ENCODE peak calls at places on chromosome 16, in seven cellular contexts. One of them, this sample, is unnamed. For H3K4me1, the result is how much of the 10 kb centered on the place peaks cover.

GRCh38 chr16:22297871-22298733 is 893 bp downstream of the POLR3E start:
- DNase-seq in vagina: no peak
- DNase-seq in left ventricle myocardium inferior: peak
- DNase-seq in body of pancreas: peak
- DNase-seq in transverse colon: peak
- DNase-seq in cardiac muscle cell: peak
- DNase-seq in K562: peak
- DNase-seq in this sample: peak

GRCh38 chr16:57128787-57129389 is 36.5 kb downstream of the CPNE2 start:
- DNase-seq in vagina: no peak
- DNase-seq in left ventricle myocardium inferior: no peak
- DNase-seq in body of pancreas: no peak
- DNase-seq in transverse colon: no peak
- DNase-seq in cardiac muscle cell: no peak
- DNase-seq in K562: no peak
- DNase-seq in this sample: no peak

GRCh38 chr16:88421301-88421700 is 31.8 kb upstream of the ZFPM1 start:
- DNase-seq in vagina: no peak
- DNase-seq in left ventricle myocardium inferior: no peak
- DNase-seq in body of pancreas: no peak
- DNase-seq in transverse colon: no peak
- DNase-seq in cardiac muscle cell: no peak
- DNase-seq in K562: no peak
- DNase-seq in this sample: no peak

GRCh38 chr16:48720266-48720665 is 110.3 kb upstream of the N4BP1 start:
- DNase-seq in vagina: no peak
- DNase-seq in left ventricle myocardium inferior: no peak
- DNase-seq in body of pancreas: no peak
- DNase-seq in transverse colon: no peak
- DNase-seq in cardiac muscle cell: peak
- DNase-seq in K562: no peak
- DNase-seq in this sample: no peak

GRCh38 chr16:25210758-25211157 is 6.0 kb upstream of the AQP8 start:
- DNase-seq in vagina: no peak
- DNase-seq in left ventricle myocardium inferior: no peak
- DNase-seq in body of pancreas: no peak
- DNase-seq in transverse colon: no peak
- DNase-seq in cardiac muscle cell: no peak
- DNase-seq in K562: peak
- DNase-seq in this sample: no peak

GRCh38 chr16:71933913-71934696 is 38.8 kb downstream of the IST1 start:
- DNase-seq in vagina: no peak
- DNase-seq in left ventricle myocardium inferior: no peak
- DNase-seq in body of pancreas: no peak
- DNase-seq in transverse colon: no peak
- DNase-seq in cardiac muscle cell: no peak
- DNase-seq in K562: peak
- DNase-seq in this sample: no peak

GRCh38 chr16:23400387-23400930 is 52.5 kb downstream of the COG7 start:
- DNase-seq in vagina: no peak
- DNase-seq in left ventricle myocardium inferior: no peak
- DNase-seq in body of pancreas: no peak
- DNase-seq in transverse colon: no peak
- DNase-seq in cardiac muscle cell: no peak
- DNase-seq in K562: no peak
- DNase-seq in this sample: no peak

GRCh38 chr16:89383095-89384003 is 107.0 kb downstream of the ANKRD11 start:
- DNase-seq in vagina: no peak
- DNase-seq in left ventricle myocardium inferior: peak
- DNase-seq in body of pancreas: peak
- DNase-seq in transverse colon: peak
- DNase-seq in cardiac muscle cell: peak
- DNase-seq in K562: peak
- DNase-seq in this sample: peak

GRCh38 chr16:65124596-65124995 is 2.7 kb upstream of the CDH11 start:
- DNase-seq in vagina: no peak
- DNase-seq in left ventricle myocardium inferior: no peak
- DNase-seq in body of pancreas: no peak
- DNase-seq in transverse colon: no peak
- DNase-seq in cardiac muscle cell: no peak
- DNase-seq in K562: no peak
- DNase-seq in this sample: no peak

GRCh38 chr16:57484515-57485005 is 1.7 kb downstream of the DOK4 start:
- DNase-seq in vagina: no peak
- DNase-seq in left ventricle myocardium inferior: no peak
- DNase-seq in body of pancreas: no peak
- DNase-seq in transverse colon: no peak
- DNase-seq in cardiac muscle cell: no peak
- DNase-seq in K562: no peak
- DNase-seq in this sample: no peak

GRCh38 chr16:87496101-87496801 is 3.4 kb upstream of the ZCCHC14 start:
- DNase-seq in vagina: no peak
- DNase-seq in left ventricle myocardium inferior: no peak
- DNase-seq in body of pancreas: no peak
- DNase-seq in transverse colon: no peak
- DNase-seq in cardiac muscle cell: no peak
- DNase-seq in K562: no peak
- DNase-seq in this sample: no peak

GRCh38 chr16:51440096-51440495 is 289.0 kb upstream of the SALL1 start:
- DNase-seq in vagina: no peak
- DNase-seq in left ventricle myocardium inferior: no peak
- DNase-seq in body of pancreas: no peak
- DNase-seq in transverse colon: no peak
- DNase-seq in cardiac muscle cell: no peak
- DNase-seq in K562: no peak
- DNase-seq in this sample: no peak

GRCh38 chr16:53045554-53046250 is 7.0 kb downstream of the CHD9NB start:
- DNase-seq in vagina: no peak
- DNase-seq in left ventricle myocardium inferior: no peak
- DNase-seq in body of pancreas: peak
- DNase-seq in transverse colon: peak
- DNase-seq in cardiac muscle cell: no peak
- DNase-seq in K562: no peak
- DNase-seq in this sample: peak

GRCh38 chr16:20773679-20774078 is 9.9 kb downstream of the ACSM3 start:
- DNase-seq in vagina: no peak
- DNase-seq in left ventricle myocardium inferior: no peak
- DNase-seq in body of pancreas: no peak
- DNase-seq in transverse colon: no peak
- DNase-seq in cardiac muscle cell: no peak
- DNase-seq in K562: no peak
- DNase-seq in this sample: no peak

GRCh38 chr16:85606920-85607319 is 6.2 kb upstream of the GSE1 start:
- DNase-seq in vagina: no peak
- DNase-seq in left ventricle myocardium inferior: no peak
- DNase-seq in body of pancreas: no peak
- DNase-seq in transverse colon: no peak
- DNase-seq in cardiac muscle cell: no peak
- DNase-seq in K562: no peak
- DNase-seq in this sample: no peak

GRCh38 chr16:85607331-85607765 is 5.8 kb upstream of the GSE1 start:
- DNase-seq in vagina: no peak
- DNase-seq in left ventricle myocardium inferior: no peak
- DNase-seq in body of pancreas: no peak
- DNase-seq in transverse colon: peak
- DNase-seq in cardiac muscle cell: peak
- DNase-seq in K562: peak
- DNase-seq in this sample: peak

GRCh38 chr16:85604145-85604705 is 8.9 kb upstream of the GSE1 start:
- DNase-seq in vagina: no peak
- DNase-seq in left ventricle myocardium inferior: no peak
- DNase-seq in body of pancreas: no peak
- DNase-seq in transverse colon: no peak
- DNase-seq in cardiac muscle cell: no peak
- DNase-seq in K562: no peak
- DNase-seq in this sample: no peak

GRCh38 chr16:85605912-85606841 is 6.9 kb upstream of the GSE1 start:
- DNase-seq in vagina: no peak
- DNase-seq in left ventricle myocardium inferior: no peak
- DNase-seq in body of pancreas: peak
- DNase-seq in transverse colon: no peak
- DNase-seq in cardiac muscle cell: no peak
- DNase-seq in K562: no peak
- DNase-seq in this sample: no peak

DNA sequence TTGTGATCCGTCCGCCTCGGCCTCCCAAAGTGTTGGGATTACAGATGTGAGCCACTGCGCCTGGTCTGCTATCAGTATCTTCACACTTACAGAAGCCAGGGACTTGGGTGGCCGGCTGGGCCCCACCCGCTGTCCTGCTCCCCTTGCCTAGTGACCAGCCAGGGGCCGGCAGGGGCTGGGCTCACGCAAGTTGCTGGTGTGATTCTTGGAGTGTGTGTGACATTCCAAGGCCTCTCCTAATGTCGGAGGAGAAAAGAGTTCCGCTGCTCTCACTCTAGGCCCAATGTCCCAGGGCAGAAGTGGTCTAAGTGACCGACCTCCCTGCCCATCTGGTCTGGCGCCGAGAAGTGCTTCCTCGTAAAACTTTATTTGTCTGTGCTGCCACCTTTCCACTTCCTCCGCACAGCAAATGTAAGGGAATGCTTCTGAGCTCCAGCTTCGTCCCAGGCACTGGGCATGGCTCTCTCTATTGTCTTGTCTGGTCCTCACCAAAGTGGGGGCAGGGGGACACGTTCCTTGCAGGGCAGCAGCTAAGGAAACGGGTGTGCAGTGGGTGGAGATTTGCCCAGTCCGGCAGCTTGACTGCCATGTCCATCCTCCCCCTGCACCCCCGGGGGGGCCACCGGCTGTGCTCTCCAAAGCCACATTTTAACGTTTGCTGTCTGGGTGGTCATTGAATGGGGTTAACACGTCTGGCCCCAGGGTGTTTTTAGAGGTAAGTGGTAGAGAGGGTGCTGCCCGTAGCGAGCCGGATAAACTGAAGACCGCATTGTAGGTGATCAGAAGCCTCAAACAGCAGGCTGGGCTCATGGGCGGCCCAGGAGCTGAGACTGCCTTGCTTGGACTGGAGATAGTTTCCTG is 7.8 kb upstream of the GSE1 start:
- DNase-seq in vagina: no peak
- DNase-seq in left ventricle myocardium inferior: no peak
- DNase-seq in body of pancreas: no peak
- DNase-seq in transverse colon: no peak
- DNase-seq in cardiac muscle cell: no peak
- DNase-seq in K562: no peak
- DNase-seq in this sample: no peak
- H3K4me1 ChIP-seq in vagina: half or more
- H3K4me1 ChIP-seq in left ventricle myocardium inferior: under half
- H3K4me1 ChIP-seq in body of pancreas: half or more
- H3K4me1 ChIP-seq in transverse colon: half or more
- H3K4me1 ChIP-seq in cardiac muscle cell: half or more
- H3K4me1 ChIP-seq in K562: half or more
- H3K4me1 ChIP-seq in this sample: under half

GRCh38 chr16:28188085-28188916 is 23.5 kb downstream of the XPO6 start:
- DNase-seq in vagina: no peak
- DNase-seq in left ventricle myocardium inferior: no peak
- DNase-seq in body of pancreas: no peak
- DNase-seq in transverse colon: no peak
- DNase-seq in cardiac muscle cell: no peak
- DNase-seq in K562: no peak
- DNase-seq in this sample: no peak
- H3K27ac ChIP-seq in vagina: no peak
- H3K27ac ChIP-seq in left ventricle myocardium inferior: no peak
- H3K27ac ChIP-seq in body of pancreas: no peak
- H3K27ac ChIP-seq in transverse colon: peak
- H3K27ac ChIP-seq in cardiac muscle cell: no peak
- H3K27ac ChIP-seq in K562: no peak
- H3K27ac ChIP-seq in this sample: no peak

GRCh38 chr16:11100239-11100750 is 155.7 kb downstream of the SOCS1 start:
- DNase-seq in vagina: no peak
- DNase-seq in left ventricle myocardium inferior: peak
- DNase-seq in body of pancreas: peak
- DNase-seq in transverse colon: peak
- DNase-seq in cardiac muscle cell: peak
- DNase-seq in K562: peak
- DNase-seq in this sample: peak

GRCh38 chr16:11101695-11102522 is 154.1 kb downstream of the SOCS1 start:
- DNase-seq in vagina: no peak
- DNase-seq in left ventricle myocardium inferior: no peak
- DNase-seq in body of pancreas: peak
- DNase-seq in transverse colon: no peak
- DNase-seq in cardiac muscle cell: no peak
- DNase-seq in K562: peak
- DNase-seq in this sample: peak

GRCh38 chr16:11099672-11100195 is 155.4 kb downstream of the CLEC16A start:
- DNase-seq in vagina: no peak
- DNase-seq in left ventricle myocardium inferior: no peak
- DNase-seq in body of pancreas: no peak
- DNase-seq in transverse colon: no peak
- DNase-seq in cardiac muscle cell: no peak
- DNase-seq in K562: no peak
- DNase-seq in this sample: no peak

GRCh38 chr16:11102523-11102898 is 153.5 kb downstream of the SOCS1 start:
- DNase-seq in vagina: no peak
- DNase-seq in left ventricle myocardium inferior: no peak
- DNase-seq in body of pancreas: no peak
- DNase-seq in transverse colon: no peak
- DNase-seq in cardiac muscle cell: no peak
- DNase-seq in K562: no peak
- DNase-seq in this sample: no peak

GRCh38 chr16:11101283-11101682 is 154.7 kb downstream of the SOCS1 start:
- DNase-seq in vagina: no peak
- DNase-seq in left ventricle myocardium inferior: no peak
- DNase-seq in body of pancreas: no peak
- DNase-seq in transverse colon: no peak
- DNase-seq in cardiac muscle cell: no peak
- DNase-seq in K562: no peak
- DNase-seq in this sample: peak
- H3K4me1 ChIP-seq in vagina: half or more
- H3K4me1 ChIP-seq in left ventricle myocardium inferior: half or more
- H3K4me1 ChIP-seq in body of pancreas: under half
- H3K4me1 ChIP-seq in transverse colon: under half
- H3K4me1 ChIP-seq in cardiac muscle cell: under half
- H3K4me1 ChIP-seq in K562: half or more
- H3K4me1 ChIP-seq in this sample: under half

GRCh38 chr16:2737895-2738418 is 14.5 kb upstream of the SRRM2 start:
- DNase-seq in vagina: no peak
- DNase-seq in left ventricle myocardium inferior: no peak
- DNase-seq in body of pancreas: no peak
- DNase-seq in transverse colon: no peak
- DNase-seq in cardiac muscle cell: no peak
- DNase-seq in K562: no peak
- DNase-seq in this sample: no peak

GRCh38 chr16:2738615-2739014 is 13.8 kb upstream of the SRRM2 start:
- DNase-seq in vagina: no peak
- DNase-seq in left ventricle myocardium inferior: no peak
- DNase-seq in body of pancreas: no peak
- DNase-seq in transverse colon: no peak
- DNase-seq in cardiac muscle cell: no peak
- DNase-seq in K562: peak
- DNase-seq in this sample: no peak

GRCh38 chr16:2740476-2740875 is 12.0 kb upstream of the SRRM2 start:
- DNase-seq in vagina: no peak
- DNase-seq in left ventricle myocardium inferior: no peak
- DNase-seq in body of pancreas: no peak
- DNase-seq in transverse colon: no peak
- DNase-seq in cardiac muscle cell: no peak
- DNase-seq in K562: no peak
- DNase-seq in this sample: no peak

GRCh38 chr16:2741168-2741567 is 11.3 kb upstream of the SRRM2 start:
- DNase-seq in vagina: no peak
- DNase-seq in left ventricle myocardium inferior: no peak
- DNase-seq in body of pancreas: no peak
- DNase-seq in transverse colon: no peak
- DNase-seq in cardiac muscle cell: no peak
- DNase-seq in K562: no peak
- DNase-seq in this sample: no peak

GRCh38 chr16:2739555-2740435 is 12.6 kb upstream of the SRRM2 start:
- DNase-seq in vagina: no peak
- DNase-seq in left ventricle myocardium inferior: no peak
- DNase-seq in body of pancreas: no peak
- DNase-seq in transverse colon: no peak
- DNase-seq in cardiac muscle cell: no peak
- DNase-seq in K562: no peak
- DNase-seq in this sample: no peak
- H3K27ac ChIP-seq in vagina: no peak
- H3K27ac ChIP-seq in left ventricle myocardium inferior: no peak
- H3K27ac ChIP-seq in body of pancreas: no peak
- H3K27ac ChIP-seq in transverse colon: no peak
- H3K27ac ChIP-seq in cardiac muscle cell: peak
- H3K27ac ChIP-seq in K562: no peak
- H3K27ac ChIP-seq in this sample: no peak